ENCODE peak calls at places on chromosomes 12 and 14, in nine cellular contexts. C is IMR-90, H is mucosa of descending colon, Z is OCI-LY7, E is breast epithelium, L is lung, X is cardiac muscle cell, A is choroid plexus epithelial cell, F is lower leg skin. U is an unnamed sample.

GRCh38 chr12:12376636-12377448 is 20.0 kb downstream of the BORCS5 start:
- DNase-seq in X (peak; percentile 81), L (no peak), E (no peak), F (no peak), C (peak; percentile 86), H (no peak), A (peak; percentile 91), Z (peak; percentile 87), U (peak; percentile 86)

GRCh38 chr14:64948612-64949210 is 6.2 kb upstream of the GPX2 start:
- DNase-seq in X (no peak), Z (no peak), E (no peak), F (no peak), L (no peak), A (peak; percentile 13), H (no peak), C (no peak), U (no peak)

GRCh38 chr12:70444903-70445302 is 78.8 kb downstream of the KCNMB4 start:
- DNase-seq in F (no peak), A (peak; percentile 28), L (no peak), X (no peak), Z (no peak), C (no peak), H (no peak), E (no peak), U (no peak)

GRCh38 chr12:16352481-16352880 is 5.0 kb downstream of the MGST1 start:
- DNase-seq in Z (no peak), H (no peak), L (no peak), X (peak; percentile 31), A (peak; percentile 84), C (peak; percentile 73), E (no peak), F (no peak), U (no peak)

GRCh38 chr14:89428556-89429196 is 11.6 kb upstream of the FOXN3 start:
- DNase-seq in X (no peak), Z (no peak), L (no peak), C (peak; percentile 22), A (no peak), E (no peak), H (no peak), F (peak; percentile 62), U (no peak)

GRCh38 chr12:1907652-1908611 is 10.5 kb downstream of the CACNA2D4 start:
- DNase-seq in F (no peak), H (peak; percentile 74), E (peak; percentile 54), L (peak; percentile 27), Z (no peak), C (no peak), A (no peak), X (no peak), U (no peak)

GRCh38 chr14:39265032-39265431 is 31.3 kb downstream of the MIA2 start:
- DNase-seq in A (peak; percentile 77), E (no peak), Z (peak; percentile 44), X (peak; percentile 22), L (no peak), C (peak; percentile 32), H (peak; percentile 31), F (no peak), U (no peak)

GRCh38 chr14:83347874-83348273 is 1814.2 kb upstream of the SEL1L start:
- DNase-seq in E (no peak), A (peak; percentile 50), C (peak; percentile 31), F (no peak), H (no peak), L (no peak), Z (no peak), X (no peak), U (no peak)

GRCh38 chr12:131018221-131018620 is 64.5 kb downstream of the ADGRD1 start:
- DNase-seq in F (no peak), C (no peak), X (no peak), A (no peak), Z (no peak), H (no peak), L (no peak), E (no peak), U (no peak)

GRCh38 chr14:59028476-59029202 is 159.8 kb upstream of the DAAM1 start:
- DNase-seq in F (peak; percentile 23), L (peak; percentile 45), E (no peak), H (peak; percentile 67), C (peak; percentile 97), X (peak; percentile 74), Z (peak; percentile 76), A (peak; percentile 87), U (peak; percentile 82)

GRCh38 chr12:104903648-104904423 is 54.3 kb downstream of the SLC41A2 start:
- DNase-seq in Z (no peak), X (no peak), L (no peak), H (no peak), A (peak; percentile 51), F (no peak), C (no peak), E (no peak), U (no peak)

GRCh38 chr12:53267309-53268008 is 640 bp upstream of the ESPL1 start:
- DNase-seq in E (no peak), A (no peak), F (no peak), Z (no peak), C (no peak), X (no peak), H (no peak), L (no peak), U (no peak)

GRCh38 chr12:117318591-117318990 is 42.8 kb downstream of the NOS1 start:
- DNase-seq in X (no peak), F (no peak), A (no peak), Z (no peak), E (no peak), C (no peak), H (no peak), L (no peak), U (no peak)

GRCh38 chr12:6200266-6201198 is at the start of gene CD9:
- DNase-seq in L (peak; percentile 82), F (no peak), A (no peak), E (peak; percentile 85), H (peak; percentile 87), C (no peak), Z (no peak), X (peak; percentile 60), U (no peak)
- TF ChIP-seq CTCF in L (no peak), F (no peak), A (no peak), E (no peak), H (no peak), C (no peak), Z (no peak), X (no peak), U (no peak)

DNA sequence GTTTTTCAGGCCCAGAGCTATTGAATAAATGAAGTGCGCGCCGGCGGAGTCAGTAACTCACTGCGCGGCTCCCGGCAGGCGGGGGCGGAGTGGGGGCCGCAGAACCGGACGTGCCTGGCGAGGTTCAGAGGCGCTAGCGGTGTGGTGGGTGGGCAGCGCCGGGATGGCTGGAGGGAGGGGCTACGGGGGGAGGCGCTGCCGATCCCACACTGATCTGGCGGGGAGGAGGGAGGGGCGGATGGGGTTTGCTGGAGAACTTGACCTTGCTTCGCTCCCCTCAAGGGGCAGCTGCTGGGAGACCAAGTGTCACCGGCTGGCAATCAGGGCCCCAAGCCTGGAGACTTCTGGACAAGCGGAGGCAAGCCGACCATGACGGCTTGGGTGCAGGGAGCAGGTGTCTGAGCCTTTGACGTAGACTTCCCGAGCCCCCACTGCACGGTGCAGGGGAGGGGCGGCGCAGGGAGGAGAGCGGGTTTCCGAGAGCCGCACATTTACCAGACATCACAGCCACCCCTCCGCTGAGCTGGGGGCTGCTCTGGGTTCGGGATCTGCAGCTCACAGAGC is 174.1 kb upstream of the RTL1 start:
- DNase-seq in E (no peak), L (peak; percentile 23), X (peak; percentile 64), F (no peak), C (peak; percentile 33), H (no peak), Z (no peak), A (peak; percentile 41), U (no peak)
- H3K4me3 ChIP-seq in E (peak overlapping the region; percentile 37), L (no peak overlapping the region), X (peak overlapping the region; percentile 11), F (no peak overlapping the region), C (no peak overlapping the region), H (no peak overlapping the region), Z (no peak overlapping the region), A (peak overlapping the region; percentile 39), U (no peak overlapping the region)

GRCh38 chr12:102659200-102659911 is 179.0 kb upstream of the IGF1 start:
- DNase-seq in X (no peak), C (no peak), F (no peak), L (no peak), A (no peak), E (no peak), Z (no peak), H (no peak), U (no peak)
- TF ChIP-seq CTCF in X (no peak), C (no peak), F (no peak), L (no peak), A (peak; percentile 20), E (no peak), Z (peak; percentile 64), H (no peak), U (no peak)

GRCh38 chr14:73833530-73834257 is 17.9 kb upstream of the PTGR2 start:
- DNase-seq in F (no peak), A (no peak), E (no peak), Z (no peak), H (no peak), L (no peak), C (peak; percentile 44), X (peak; percentile 10), U (no peak)
- H3K4me3 ChIP-seq in F (no peak overlapping the region), A (no peak overlapping the region), E (no peak overlapping the region), Z (no peak overlapping the region), H (no peak overlapping the region), L (no peak overlapping the region), C (no peak overlapping the region), X (no peak overlapping the region), U (no peak overlapping the region)

GRCh38 chr14:61864329-61864898 is 102.2 kb downstream of the SNAPC1 start:
- DNase-seq in L (no peak), F (no peak), C (no peak), E (no peak), A (no peak), Z (no peak), H (no peak), X (no peak), U (no peak)

GRCh38 chr14:61854898-61855297 is 92.7 kb downstream of the SNAPC1 start:
- DNase-seq in E (no peak), A (no peak), H (no peak), C (no peak), X (no peak), L (no peak), Z (no peak), F (no peak), U (no peak)

GRCh38 chr14:61861320-61861865 is 99.2 kb downstream of the SNAPC1 start:
- DNase-seq in F (no peak), Z (no peak), A (no peak), L (no peak), C (no peak), H (no peak), E (no peak), X (no peak), U (no peak)

GRCh38 chr14:61860294-61860918 is 98.2 kb downstream of the SNAPC1 start:
- DNase-seq in F (no peak), H (peak; percentile 69), X (peak; percentile 60), C (peak; percentile 42), Z (peak; percentile 66), E (no peak), L (peak; percentile 48), A (peak; percentile 71), U (peak; percentile 77)
- TF ChIP-seq CTCF in F (no peak), H (peak; percentile 72), X (peak; percentile 87), C (peak; percentile 61), Z (peak; percentile 93), E (no peak), L (peak; percentile 38), A (peak; percentile 90), U (peak; percentile 87)

GRCh38 chr12:76916170-76916540 is 37.3 kb upstream of the CSRP2 start:
- DNase-seq in C (peak; percentile 27), X (no peak), Z (no peak), A (peak; percentile 20), E (no peak), F (no peak), L (no peak), H (no peak), U (no peak)
- H3K4me3 ChIP-seq in C (no peak overlapping the region), X (no peak overlapping the region), Z (no peak overlapping the region), A (no peak overlapping the region), E (no peak overlapping the region), F (no peak overlapping the region), L (no peak overlapping the region), H (no peak overlapping the region), U (no peak overlapping the region)